ENCODE peak calls at places on chromosomes 12 and 14, in seven cellular contexts. P, Y, U, E, W, Z and D are unnamed samples.

GRCh38 chr12:121038861-121039654 is at the start of gene OASL:
- DNase-seq in Y (no peak), P (no peak), E (no peak), U (no peak), W (no peak), Z (peak), D (no peak)

GRCh38 chr12:54047160-54047963 is 6.3 kb upstream of the HOXC4 start:
- DNase-seq in E (no peak), Y (no peak), U (no peak), W (no peak), Z (no peak), P (no peak), D (no peak)

GRCh38 chr14:101774814-101775213 is 13.3 kb downstream of the PPP2R5C start:
- DNase-seq in W (no peak), Z (no peak), P (no peak), E (no peak), Y (no peak), U (no peak), D (no peak)

GRCh38 chr14:29710015-29710414 is 217.6 kb downstream of the PRKD1 start:
- DNase-seq in Z (no peak), Y (peak), W (no peak), P (no peak), U (no peak), E (no peak), D (no peak)

GRCh38 chr14:35989736-35990135 is 163.6 kb downstream of the BRMS1L start:
- DNase-seq in U (no peak), W (no peak), E (no peak), P (no peak), Y (no peak), Z (no peak), D (no peak)

GRCh38 chr14:95291859-95292542 is 27.7 kb downstream of the CLMN start:
- DNase-seq in P (peak), U (no peak), E (peak), W (no peak), Z (no peak), Y (peak), D (peak)

GRCh38 chr14:71666579-71667145 is 265.6 kb upstream of the RGS6 start:
- DNase-seq in U (no peak), Y (no peak), W (no peak), E (no peak), Z (no peak), P (no peak), D (no peak)

GRCh38 chr14:68285421-68286179 is 466.0 kb downstream of the RAD51B start:
- DNase-seq in Y (no peak), P (no peak), U (no peak), E (no peak), W (no peak), Z (peak), D (no peak)

GRCh38 chr12:110590806-110591326 is 7.7 kb upstream of the PPTC7 start:
- DNase-seq in W (peak), Y (peak), Z (peak), U (no peak), E (no peak), P (no peak), D (no peak)

GRCh38 chr14:106652494-106652893 is 1126.1 kb downstream of the TMEM121 start:
- DNase-seq in Y (no peak), W (no peak), U (no peak), Z (peak), P (no peak), E (no peak), D (no peak)

GRCh38 chr12:4819654-4820053 is 90.1 kb upstream of the KCNA1 start:
- DNase-seq in P (no peak), U (no peak), W (no peak), Y (peak), E (no peak), Z (no peak), D (no peak)

GRCh38 chr14:106039400-106039799 is 513.0 kb downstream of the TMEM121 start:
- DNase-seq in W (no peak), Z (no peak), P (peak), E (peak), U (no peak), Y (no peak), D (peak)

GRCh38 chr12:22729898-22730443 is 105.0 kb downstream of the ETNK1 start:
- DNase-seq in P (no peak), Z (no peak), W (no peak), E (no peak), U (no peak), Y (peak), D (no peak)

GRCh38 chr14:30005114-30005698 is 77.6 kb upstream of the PRKD1 start:
- DNase-seq in Y (peak), P (peak), U (no peak), E (peak), W (peak), Z (no peak), D (no peak)

GRCh38 chr12:115941362-115941761 is 336.1 kb downstream of the MED13L start:
- DNase-seq in Z (no peak), E (no peak), P (no peak), Y (peak), W (no peak), U (no peak), D (no peak)

GRCh38 chr12:14211829-14212455 is 153.5 kb upstream of the ATF7IP start:
- DNase-seq in W (no peak), Y (no peak), E (no peak), P (no peak), Z (no peak), U (no peak), D (no peak)

GRCh38 chr12:47832263-47832933 is 12.7 kb upstream of the HDAC7 start:
- DNase-seq in P (no peak), W (no peak), E (no peak), U (no peak), Z (no peak), Y (no peak), D (no peak)

GRCh38 chr12:96487214-96487613 is 2.2 kb upstream of the CFAP54 start:
- DNase-seq in Y (peak), W (no peak), Z (no peak), P (no peak), E (peak), U (no peak), D (no peak)

GRCh38 chr12:94170690-94171594 is 22.6 kb downstream of the PLXNC1 start:
- DNase-seq in P (no peak), W (no peak), E (no peak), Z (no peak), U (no peak), Y (no peak), D (no peak)

GRCh38 chr12:124624823-124625222 is 57.4 kb upstream of the NCOR2 start:
- DNase-seq in W (no peak), Z (no peak), E (no peak), Y (no peak), P (no peak), U (no peak), D (no peak)

GRCh38 chr14:89669209-89669608 is 252.2 kb upstream of the FOXN3 start:
- DNase-seq in E (no peak), Y (no peak), U (no peak), Z (no peak), W (no peak), P (no peak), D (no peak)

GRCh38 chr12:112792743-112793142 is 1.2 kb downstream of the RPH3A start:
- DNase-seq in Y (no peak), U (no peak), P (no peak), W (no peak), E (no peak), Z (no peak), D (no peak)

GRCh38 chr12:42125372-42125767 is 19.3 kb downstream of the GXYLT1 start:
- DNase-seq in Z (no peak), P (no peak), Y (no peak), W (no peak), U (no peak), E (no peak), D (no peak)

GRCh38 chr12:6092784-6093722 is 31.4 kb downstream of the VWF start:
- DNase-seq in E (peak), Z (no peak), W (no peak), U (no peak), P (no peak), Y (peak), D (peak)

GRCh38 chr12:53806689-53807088 is 54.9 kb upstream of the CISTR start:
- DNase-seq in W (no peak), Y (peak), E (no peak), P (no peak), U (no peak), Z (no peak), D (no peak)

GRCh38 chr14:90599748-90600507 is 203.1 kb downstream of the CALM1 start:
- DNase-seq in Z (no peak), W (peak), P (no peak), Y (peak), U (no peak), E (peak), D (no peak)

GRCh38 chr12:16586350-16587109 is 19.4 kb downstream of the LMO3 start:
- DNase-seq in U (no peak), Z (no peak), W (no peak), E (no peak), P (no peak), Y (peak), D (no peak)

GRCh38 chr12:6549379-6550151 is 6.3 kb downstream of the IFFO1 start:
- DNase-seq in E (no peak), P (no peak), Z (no peak), U (no peak), W (no peak), Y (no peak), D (no peak)

GRCh38 chr14:64417771-64418125 is 29.6 kb downstream of the MTHFD1 start:
- DNase-seq in U (no peak), W (no peak), Z (no peak), P (no peak), E (no peak), Y (no peak), D (no peak)

GRCh38 chr12:131636266-131636665 is 74.6 kb upstream of the SFSWAP start:
- DNase-seq in E (no peak), U (no peak), Z (no peak), Y (no peak), W (no peak), P (no peak), D (no peak)
- TF ChIP-seq POLR2A in E (no peak), U (no peak), Z (no peak), Y (no peak), W (no peak), P (no peak), D (no peak)

GRCh38 chr12:101891462-101891971 is 14.1 kb downstream of the DRAM1 start:
- DNase-seq in Z (peak), P (no peak), U (no peak), W (peak), E (peak), Y (peak), D (no peak)
- TF ChIP-seq RAD21 in Z (no peak), P (no peak), U (no peak), W (no peak), E (no peak), Y (no peak), D (no peak)

GRCh38 chr12:128795530-128796361 is 28.0 kb downstream of the SLC15A4 start:
- DNase-seq in P (no peak), U (no peak), Z (no peak), W (no peak), E (no peak), Y (no peak), D (no peak)

GRCh38 chr12:128792881-128793280 is 30.9 kb downstream of the SLC15A4 start:
- DNase-seq in Y (no peak), W (no peak), U (no peak), E (no peak), Z (no peak), P (no peak), D (no peak)

GRCh38 chr12:128796439-128797118 is 27.2 kb downstream of the SLC15A4 start:
- DNase-seq in Y (no peak), W (no peak), E (no peak), U (no peak), Z (no peak), P (no peak), D (no peak)

GRCh38 chr12:128792398-128792797 is 31.4 kb downstream of the SLC15A4 start:
- DNase-seq in P (no peak), W (no peak), U (no peak), Y (no peak), E (no peak), Z (no peak), D (no peak)

DNA sequence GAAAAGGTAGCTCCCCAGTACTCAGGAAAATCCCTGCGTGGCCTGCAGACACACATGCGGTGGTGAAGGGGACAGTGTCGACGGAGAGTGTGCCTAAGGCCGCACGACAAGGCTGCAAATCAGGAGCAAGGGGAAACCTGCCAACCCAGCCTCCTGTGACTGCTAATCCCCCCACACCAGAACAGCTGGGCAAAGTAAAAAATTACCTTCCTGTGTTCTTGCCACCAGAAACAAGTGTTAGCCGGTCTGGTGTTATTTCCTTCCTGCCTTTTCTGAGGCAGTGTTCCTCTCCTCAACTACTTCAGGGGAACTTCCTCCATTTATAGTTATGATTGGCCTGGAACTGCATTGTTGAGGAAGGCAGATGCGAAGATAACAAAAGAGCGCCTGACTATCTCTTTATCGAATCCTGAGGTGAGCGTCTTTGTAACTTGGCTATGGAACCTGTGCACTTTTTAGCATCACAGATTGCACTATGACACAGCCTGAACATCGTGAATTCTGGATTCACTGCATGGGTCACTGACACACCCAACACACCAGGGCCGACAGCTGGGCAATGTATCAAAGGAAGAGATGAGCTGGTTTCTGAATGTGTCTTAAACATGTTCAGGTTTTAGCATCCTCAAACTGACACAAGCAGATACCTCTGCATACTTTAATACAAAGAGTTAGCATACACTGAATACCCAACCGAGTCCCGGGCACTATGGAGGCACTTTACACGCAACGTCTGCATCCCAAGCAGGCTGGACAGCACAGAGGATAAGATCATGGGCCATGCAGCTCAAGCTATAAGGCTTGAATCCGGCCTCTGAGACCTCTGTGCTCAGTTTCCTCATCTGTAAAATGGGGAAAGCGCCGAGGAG is 28.9 kb downstream of the SLC15A4 start:
- DNase-seq in U (no peak), W (no peak), Z (no peak), P (no peak), Y (no peak), E (no peak), D (no peak)
- TF ChIP-seq POLR2A in U (no peak), W (no peak), Z (peak), P (no peak), Y (no peak), E (no peak), D (no peak)

DNA sequence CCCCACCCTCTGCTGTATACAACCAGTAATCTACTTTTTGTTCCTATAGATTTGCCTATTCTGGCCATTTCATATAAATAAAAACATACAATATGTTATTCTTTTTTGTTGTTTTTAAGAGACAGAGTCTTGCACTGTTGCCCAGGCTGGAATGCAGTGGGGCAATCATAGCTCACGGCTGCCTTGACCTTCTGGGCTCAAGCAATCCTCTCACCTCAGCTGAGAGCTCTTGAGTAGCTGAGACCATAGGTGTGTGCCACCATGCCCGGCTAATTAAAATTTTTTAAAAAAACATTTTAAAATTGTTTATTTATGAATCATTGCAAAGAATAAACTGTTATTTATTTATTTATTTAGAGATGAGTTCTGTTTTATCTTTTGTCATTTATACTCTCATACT is 11.6 kb downstream of the PTGR2 start:
- DNase-seq in P (no peak), Z (no peak), E (no peak), Y (no peak), W (no peak), U (no peak), D (no peak)
- TF ChIP-seq RAD21 in P (no peak), Z (no peak), E (no peak), Y (no peak), W (no peak), U (no peak), D (no peak)

GRCh38 chr14:54781080-54781479 is 121.5 kb downstream of the GCH1 start:
- DNase-seq in Y (no peak), Z (no peak), W (no peak), P (no peak), E (no peak), U (no peak), D (no peak)
- TF ChIP-seq POLR2A in Y (no peak), Z (no peak), W (no peak), P (no peak), E (no peak), U (no peak), D (no peak)

GRCh38 chr12:51275088-51275487 is 4.9 kb upstream of the SMAGP start:
- DNase-seq in Z (no peak), Y (no peak), W (no peak), P (no peak), E (no peak), U (no peak), D (no peak)
- TF ChIP-seq RAD21 in Z (no peak), Y (no peak), W (no peak), P (no peak), E (no peak), U (no peak), D (no peak)

GRCh38 chr14:104794641-104795467 is 694 bp downstream of the AKT1 start:
- DNase-seq in P (peak), Z (no peak), U (no peak), E (no peak), W (no peak), Y (peak), D (no peak)

GRCh38 chr14:104795468-104795780 is at the start of gene AKT1:
- DNase-seq in W (no peak), Z (no peak), E (no peak), U (no peak), P (peak), Y (no peak), D (no peak)

GRCh38 chr14:104797112-104798044 is 1.8 kb upstream of the AKT1 start:
- DNase-seq in Y (no peak), P (peak), W (peak), E (peak), U (no peak), Z (no peak), D (no peak)

GRCh38 chr14:104796682-104797081 is 1.1 kb upstream of the AKT1 start:
- DNase-seq in P (no peak), Z (no peak), W (no peak), E (no peak), U (no peak), Y (no peak), D (no peak)

DNA sequence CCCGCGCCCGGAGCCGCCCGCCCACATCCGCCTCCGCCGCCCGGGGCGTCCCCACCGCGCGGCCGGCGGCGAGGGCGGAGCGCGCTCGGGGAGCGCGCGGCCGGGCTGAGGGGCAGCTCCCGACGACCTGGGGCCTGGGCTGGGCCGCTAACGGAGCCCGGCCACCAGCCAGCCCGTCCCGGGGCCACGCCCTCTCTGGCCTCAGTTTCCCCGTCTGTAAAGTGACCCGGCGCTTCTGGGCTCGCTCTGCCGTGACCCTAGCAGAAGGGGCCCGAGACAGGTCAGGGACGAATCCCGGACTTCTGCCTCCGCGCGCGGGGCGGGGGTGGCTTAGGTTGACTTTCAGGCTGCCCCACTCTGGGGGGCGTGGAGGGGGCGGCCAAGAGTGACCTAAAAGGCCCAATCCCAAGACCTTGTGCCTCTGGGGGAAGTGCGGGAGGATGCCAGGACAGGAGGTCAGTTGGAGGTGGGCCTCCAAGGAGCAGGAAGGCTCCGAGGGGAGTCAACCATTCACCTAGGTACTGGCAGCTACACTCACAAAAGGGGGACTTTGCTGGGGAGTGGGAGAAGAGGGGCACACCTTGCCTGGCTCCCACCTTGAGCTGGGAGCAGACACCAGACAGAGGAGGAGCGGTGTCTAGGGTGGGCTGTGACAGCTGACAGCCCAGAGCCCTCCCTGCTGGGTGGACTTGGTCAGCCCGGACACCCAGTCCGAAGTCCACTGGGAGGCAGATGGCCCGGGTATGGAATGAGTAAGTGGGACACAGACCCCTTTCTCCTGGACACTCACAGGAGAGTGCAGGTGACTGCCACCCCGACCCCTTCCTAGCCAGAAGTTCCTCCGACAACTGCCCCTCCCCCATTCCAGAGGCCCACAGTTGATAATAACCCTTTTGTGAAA is 483 bp upstream of the AKT1 start:
- DNase-seq in Y (no peak), P (peak), W (peak), U (no peak), E (no peak), Z (no peak), D (no peak)
- TF ChIP-seq POLR2A in Y (peak), P (peak), W (peak), U (no peak), E (peak), Z (peak), D (peak)

GRCh38 chr12:51186465-51186864 is 13.5 kb upstream of the TFCP2 start:
- DNase-seq in P (no peak), W (no peak), Y (no peak), Z (no peak), E (no peak), U (no peak), D (no peak)

GRCh38 chr12:51183349-51183748 is 10.4 kb upstream of the TFCP2 start:
- DNase-seq in Z (no peak), E (no peak), U (no peak), Y (no peak), W (no peak), P (peak), D (no peak)

GRCh38 chr12:51185171-51185717 is 12.3 kb upstream of the TFCP2 start:
- DNase-seq in Z (no peak), E (no peak), U (no peak), P (no peak), W (no peak), Y (no peak), D (no peak)

GRCh38 chr12:51181558-51181957 is 8.6 kb upstream of the TFCP2 start:
- DNase-seq in Y (no peak), E (no peak), W (no peak), Z (no peak), P (no peak), U (no peak), D (no peak)

DNA sequence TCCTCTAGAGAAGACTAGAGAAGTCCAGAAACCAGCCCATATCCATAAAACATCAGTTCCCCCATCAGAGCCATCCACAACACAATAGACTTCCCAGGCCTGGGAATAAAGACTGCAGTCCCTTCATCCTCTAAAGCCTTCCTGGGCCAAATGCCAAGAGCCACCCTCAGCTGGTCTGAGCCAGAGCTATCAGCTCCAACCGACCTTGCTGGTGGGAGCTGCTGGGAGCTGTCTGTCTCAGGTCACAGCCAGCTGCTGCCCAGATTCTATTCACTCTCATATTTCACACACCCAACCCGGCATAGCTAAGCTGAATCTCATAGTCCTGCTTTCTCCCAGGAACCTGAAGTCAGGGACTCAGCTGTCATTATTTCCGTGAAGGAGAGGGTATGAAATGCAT is 10.9 kb upstream of the TFCP2 start:
- DNase-seq in U (no peak), P (peak), E (no peak), W (no peak), Y (peak), Z (no peak), D (no peak)
- TF ChIP-seq RAD21 in U (no peak), P (no peak), E (no peak), W (no peak), Y (no peak), Z (no peak), D (no peak)

GRCh38 chr12:56634242-56634836 is 4.2 kb upstream of the BAZ2A start:
- DNase-seq in Y (no peak), W (peak), E (peak), P (peak), U (peak), Z (no peak), D (peak)
- TF ChIP-seq POLR2A in Y (no peak), W (no peak), E (no peak), P (no peak), U (no peak), Z (no peak), D (no peak)